ENCODE peak calls at places on chromosomes 7 and 10, in four cellular contexts. One of them, this sample, is unnamed.

GRCh38 chr10:102642553-102643345 is 1.5 kb upstream of the TRIM8 start:
- DNase-seq in mucosa of descending colon: peak
- DNase-seq in Daoy: no peak
- DNase-seq in central memory CD4-positive, alpha-beta T cell: peak
- DNase-seq in this sample: peak

GRCh38 chr10:63522129-63522687 is 1.0 kb downstream of the REEP3 start:
- DNase-seq in mucosa of descending colon: peak
- DNase-seq in Daoy: no peak
- DNase-seq in central memory CD4-positive, alpha-beta T cell: peak
- DNase-seq in this sample: no peak

GRCh38 chr10:63738410-63738809 is 217.2 kb downstream of the REEP3 start:
- DNase-seq in central memory CD4-positive, alpha-beta T cell: no peak
- DNase-seq in mucosa of descending colon: no peak
- DNase-seq in Daoy: peak
- DNase-seq in this sample: peak

GRCh38 chr7:127581716-127582115 is 3.7 kb downstream of the GCC1 start:
- DNase-seq in mucosa of descending colon: no peak
- DNase-seq in central memory CD4-positive, alpha-beta T cell: no peak
- DNase-seq in Daoy: no peak
- DNase-seq in this sample: no peak

GRCh38 chr10:50336140-50336539 is 84.8 kb upstream of the ASAH2 start:
- DNase-seq in Daoy: no peak
- DNase-seq in central memory CD4-positive, alpha-beta T cell: no peak
- DNase-seq in mucosa of descending colon: no peak
- DNase-seq in this sample: no peak

GRCh38 chr7:5332579-5332978 is 49.8 kb downstream of the SLC29A4 start:
- DNase-seq in Daoy: no peak
- DNase-seq in mucosa of descending colon: no peak
- DNase-seq in central memory CD4-positive, alpha-beta T cell: no peak
- DNase-seq in this sample: no peak

GRCh38 chr7:100673942-100674431 is 447 bp downstream of the GNB2 start:
- DNase-seq in Daoy: peak
- DNase-seq in mucosa of descending colon: peak
- DNase-seq in central memory CD4-positive, alpha-beta T cell: peak
- DNase-seq in this sample: peak

GRCh38 chr10:70984986-70985719 is 96.8 kb upstream of the PCBD1 start:
- DNase-seq in Daoy: no peak
- DNase-seq in mucosa of descending colon: no peak
- DNase-seq in central memory CD4-positive, alpha-beta T cell: no peak
- DNase-seq in this sample: no peak

GRCh38 chr7:115672024-115672423 is 358.5 kb downstream of the TFEC start:
- DNase-seq in Daoy: no peak
- DNase-seq in mucosa of descending colon: no peak
- DNase-seq in central memory CD4-positive, alpha-beta T cell: no peak
- DNase-seq in this sample: no peak

GRCh38 chr7:47937711-47938573 is 10.3 kb downstream of the PKD1L1 start:
- DNase-seq in mucosa of descending colon: no peak
- DNase-seq in Daoy: no peak
- DNase-seq in central memory CD4-positive, alpha-beta T cell: no peak
- DNase-seq in this sample: no peak

GRCh38 chr7:84188811-84189405 is 5.7 kb downstream of the SEMA3A start:
- DNase-seq in mucosa of descending colon: no peak
- DNase-seq in central memory CD4-positive, alpha-beta T cell: no peak
- DNase-seq in Daoy: no peak
- DNase-seq in this sample: no peak

GRCh38 chr10:24120651-24121050 is 88.3 kb upstream of the KIAA1217 start:
- DNase-seq in central memory CD4-positive, alpha-beta T cell: no peak
- DNase-seq in Daoy: no peak
- DNase-seq in mucosa of descending colon: no peak
- DNase-seq in this sample: no peak

GRCh38 chr7:40015790-40016296 is 65.8 kb downstream of the CDK13 start:
- DNase-seq in central memory CD4-positive, alpha-beta T cell: no peak
- DNase-seq in Daoy: no peak
- DNase-seq in mucosa of descending colon: peak
- DNase-seq in this sample: peak

GRCh38 chr7:84647797-84648762 is 453.5 kb upstream of the SEMA3A start:
- DNase-seq in mucosa of descending colon: no peak
- DNase-seq in Daoy: peak
- DNase-seq in central memory CD4-positive, alpha-beta T cell: no peak
- DNase-seq in this sample: peak

GRCh38 chr7:31271641-31272405 is 68.7 kb downstream of the NEUROD6 start:
- DNase-seq in central memory CD4-positive, alpha-beta T cell: no peak
- DNase-seq in Daoy: peak
- DNase-seq in mucosa of descending colon: no peak
- DNase-seq in this sample: no peak

GRCh38 chr10:119302591-119303253 is 95.4 kb downstream of the GRK5 start:
- DNase-seq in central memory CD4-positive, alpha-beta T cell: no peak
- DNase-seq in mucosa of descending colon: no peak
- DNase-seq in Daoy: no peak
- DNase-seq in this sample: no peak

GRCh38 chr10:11899067-11899876 is 76.1 kb downstream of the PROSER2 start:
- DNase-seq in central memory CD4-positive, alpha-beta T cell: no peak
- DNase-seq in mucosa of descending colon: no peak
- DNase-seq in Daoy: no peak
- DNase-seq in this sample: peak

GRCh38 chr7:123929620-123930019 is 4.6 kb downstream of the SPAM1 start:
- DNase-seq in central memory CD4-positive, alpha-beta T cell: no peak
- DNase-seq in Daoy: no peak
- DNase-seq in mucosa of descending colon: no peak
- DNase-seq in this sample: no peak

GRCh38 chr7:94654764-94655561 is 970 bp downstream of the SGCE start:
- DNase-seq in central memory CD4-positive, alpha-beta T cell: no peak
- DNase-seq in mucosa of descending colon: peak
- DNase-seq in Daoy: peak
- DNase-seq in this sample: peak

GRCh38 chr10:76015245-76015644 is 583.8 kb downstream of the LRMDA start:
- DNase-seq in central memory CD4-positive, alpha-beta T cell: no peak
- DNase-seq in mucosa of descending colon: no peak
- DNase-seq in Daoy: no peak
- DNase-seq in this sample: no peak

This sample was measured in RCC 7860.